ENCODE peak calls at places on chromosomes 5 and 9, in nine cellular contexts. I is CD4-positive, alpha-beta T cell; K is astrocyte of the spinal cord; A is endothelial cell; W is Calu3; V is PC-3; E is bronchial epithelial cell; H is cardiac muscle cell; L is BJ. X is an unnamed sample.

GRCh38 chr9:134525841-134526797 is 115.5 kb upstream of the COL5A1 start:
- DNase-seq in W (no peak), A (no peak), H (no peak), I (no peak), V (no peak), E (no peak), L (no peak), K (no peak), X (no peak)

GRCh38 chr5:158435161-158435616 is 576.2 kb upstream of the CLINT1 start:
- DNase-seq in E (peak), H (no peak), L (no peak), V (no peak), A (no peak), K (no peak), W (no peak), I (no peak), X (no peak)

GRCh38 chr9:98978231-98978681 is 34.5 kb downstream of the COL15A1 start:
- DNase-seq in H (no peak), A (peak), V (no peak), W (no peak), E (no peak), K (peak), L (no peak), I (no peak), X (no peak)

GRCh38 chr5:10332301-10332700 is 21.2 kb upstream of the MARCHF6 start:
- DNase-seq in A (no peak), L (no peak), H (no peak), I (no peak), V (no peak), E (no peak), K (no peak), W (no peak), X (no peak)

GRCh38 chr5:149323235-149324205 is 21.8 kb upstream of the GRPEL2 start:
- DNase-seq in H (no peak), V (no peak), L (no peak), K (peak), I (no peak), E (peak), W (no peak), A (no peak), X (no peak)

GRCh38 chr5:179534431-179534830 is 15.9 kb upstream of the RUFY1 start:
- DNase-seq in H (no peak), L (no peak), A (no peak), E (no peak), V (no peak), W (no peak), K (no peak), I (no peak), X (no peak)

GRCh38 chr9:129557192-129558036 is 63.5 kb downstream of the C9orf50 start:
- DNase-seq in V (no peak), A (peak), H (peak), L (no peak), W (peak), I (no peak), K (peak), E (no peak), X (peak)

GRCh38 chr5:72498284-72498683 is 8.9 kb downstream of the ZNF366 start:
- DNase-seq in L (no peak), I (no peak), A (no peak), K (peak), E (peak), V (peak), W (no peak), H (no peak), X (no peak)

GRCh38 chr5:150317048-150318003 is 14.6 kb upstream of the ARSI start:
- DNase-seq in W (peak), A (no peak), E (peak), H (no peak), L (peak), K (peak), I (no peak), V (peak), X (peak)

GRCh38 chr9:81022177-81022576 is 667.2 kb downstream of the TLE1 start:
- DNase-seq in I (no peak), E (no peak), A (no peak), H (no peak), L (no peak), V (no peak), W (no peak), K (peak), X (no peak)

GRCh38 chr9:6714176-6714575 is 43.6 kb upstream of the KDM4C start:
- DNase-seq in W (no peak), H (no peak), E (peak), I (no peak), K (no peak), L (no peak), V (no peak), A (no peak), X (no peak)

GRCh38 chr9:6708732-6709131 is 49.0 kb upstream of the KDM4C start:
- DNase-seq in V (no peak), K (no peak), W (no peak), A (no peak), L (no peak), I (no peak), H (no peak), E (no peak), X (no peak)

GRCh38 chr9:6712041-6712440 is 45.7 kb upstream of the KDM4C start:
- DNase-seq in A (no peak), W (no peak), K (no peak), V (no peak), E (no peak), I (no peak), H (no peak), L (no peak), X (no peak)

GRCh38 chr9:6715755-6716643 is 41.8 kb upstream of the KDM4C start:
- DNase-seq in I (peak), H (no peak), K (no peak), W (peak), V (peak), A (peak), L (no peak), E (peak), X (no peak)

GRCh38 chr9:6711403-6711802 is 46.4 kb upstream of the KDM4C start:
- DNase-seq in H (no peak), L (no peak), W (no peak), V (no peak), K (peak), A (no peak), I (no peak), E (peak), X (no peak)
- TF ChIP-seq CTCF in H (no peak), L (no peak), W (no peak), V (no peak), K (no peak), A (no peak), I (no peak), E (no peak), X (no peak)

GRCh38 chr5:126369995-126370731 is 53.0 kb upstream of the GRAMD2B start:
- DNase-seq in V (peak), I (no peak), H (peak), L (no peak), K (peak), A (no peak), E (peak), W (peak), X (no peak)
- TF ChIP-seq CTCF in V (no peak), I (no peak), H (peak), L (peak), K (peak), A (no peak), E (no peak), W (peak), X (peak)

GRCh38 chr5:160119142-160119904 is at the start of gene PWWP2A:
- DNase-seq in H (peak), L (peak), A (peak), I (peak), K (peak), V (peak), W (peak), E (peak), X (peak)

GRCh38 chr5:160116991-160117390 is 2.3 kb downstream of the PWWP2A start:
- DNase-seq in W (no peak), K (no peak), L (no peak), H (no peak), I (no peak), V (no peak), E (no peak), A (no peak), X (no peak)

GRCh38 chr5:160119905-160120266 is 636 bp upstream of the PWWP2A start:
- DNase-seq in A (no peak), W (no peak), V (no peak), I (no peak), E (no peak), L (no peak), K (no peak), H (no peak), X (no peak)

DNA sequence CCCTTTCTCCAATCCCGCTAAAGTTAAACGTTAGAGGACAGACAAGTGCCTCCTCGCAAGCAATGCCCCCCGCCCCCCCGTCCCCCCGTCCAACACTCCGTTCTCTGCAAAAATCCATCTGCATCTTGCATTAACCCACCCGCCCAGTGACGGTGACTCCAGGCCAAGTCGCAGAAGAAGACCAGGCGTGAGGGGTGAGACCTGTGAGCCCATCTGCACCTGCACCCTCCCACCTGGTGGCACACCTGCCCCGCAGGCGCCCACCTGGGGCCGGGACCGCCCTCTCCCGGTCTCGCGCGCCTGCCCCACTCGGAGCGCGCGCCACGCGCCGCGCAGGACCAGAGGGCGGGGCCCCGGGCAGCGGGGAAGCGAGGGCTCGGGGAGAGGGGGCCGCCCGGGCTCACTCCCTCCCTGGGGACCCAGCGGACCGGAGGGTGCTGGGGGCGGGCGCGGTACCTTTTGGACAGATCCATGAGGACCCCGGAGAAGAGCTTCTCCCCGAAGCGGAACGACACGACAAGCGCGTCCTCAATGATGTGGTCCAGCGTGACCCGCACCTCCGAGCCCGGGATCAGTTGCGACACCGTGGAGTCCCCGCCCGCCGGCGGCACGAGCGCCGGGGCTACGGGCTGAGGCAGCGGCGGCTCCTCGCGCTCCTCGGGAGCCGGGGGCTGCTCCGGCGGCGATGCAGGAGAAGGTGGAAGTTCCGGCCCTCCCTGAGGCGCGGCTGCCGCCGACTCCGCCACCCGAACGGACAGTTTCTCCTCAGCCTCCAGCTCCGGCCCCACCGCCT is 705 bp downstream of the PWWP2A start:
- DNase-seq in W (peak), H (peak), V (peak), K (no peak), E (no peak), L (no peak), I (peak), A (no peak), X (peak)
- TF ChIP-seq CTCF in W (no peak), H (no peak), V (no peak), K (peak), E (no peak), L (peak), I (no peak), A (no peak), X (no peak)

DNA sequence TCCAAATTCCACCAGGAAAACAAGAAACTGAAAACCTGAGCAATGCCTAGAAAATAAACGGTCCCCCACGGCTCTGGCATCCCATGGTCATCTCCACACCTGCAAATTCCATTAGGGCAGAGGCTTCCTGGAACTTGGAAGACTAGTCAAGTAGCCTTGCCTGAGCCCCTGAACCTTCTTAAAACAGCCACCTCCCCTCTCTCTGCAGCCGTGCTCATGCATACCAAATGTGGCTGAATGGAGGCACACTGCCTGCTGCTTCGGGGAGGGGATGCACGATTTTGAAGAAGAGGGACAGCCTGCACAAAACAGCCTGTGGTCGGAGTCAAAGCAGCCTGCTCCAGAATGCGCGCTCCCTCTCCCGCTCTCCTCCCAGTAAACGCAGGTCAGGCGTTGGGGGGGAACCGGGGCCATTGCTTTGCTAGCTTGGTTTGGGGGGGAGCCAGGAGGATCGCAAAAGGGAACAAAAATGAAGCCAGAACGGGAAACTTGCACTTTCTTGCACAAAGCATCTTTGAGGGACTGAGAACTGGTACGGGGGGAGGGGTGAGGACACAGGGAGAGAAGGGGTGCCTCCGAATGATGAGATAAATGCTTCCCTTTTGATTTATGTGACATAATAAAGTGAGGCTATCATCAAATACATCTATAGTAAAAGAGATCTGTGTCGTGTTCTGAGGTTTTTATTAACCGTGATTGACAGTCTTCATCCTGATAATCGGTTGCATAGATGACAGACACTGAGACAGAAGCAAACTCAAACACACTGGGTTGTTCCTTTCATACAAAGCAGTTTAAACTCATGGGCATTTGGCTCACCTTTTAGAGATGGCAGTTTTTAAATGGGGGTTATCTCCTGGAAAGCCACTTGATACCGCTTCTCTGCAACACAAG is at the start of gene TRPM3:
- DNase-seq in I (no peak), V (no peak), L (no peak), E (no peak), A (no peak), H (peak), W (no peak), K (no peak), X (peak)
- TF ChIP-seq CTCF in I (no peak), V (no peak), L (no peak), E (no peak), A (no peak), H (no peak), W (no peak), K (no peak), X (no peak)

GRCh38 chr9:69809304-69809863 is 11.2 kb upstream of the CFAP95 start:
- DNase-seq in H (no peak), V (peak), K (peak), L (no peak), W (no peak), A (peak), E (peak), I (no peak), X (no peak)
- TF ChIP-seq CTCF in H (peak), V (peak), K (peak), L (peak), W (no peak), A (peak), E (peak), I (peak), X (peak)

DNA sequence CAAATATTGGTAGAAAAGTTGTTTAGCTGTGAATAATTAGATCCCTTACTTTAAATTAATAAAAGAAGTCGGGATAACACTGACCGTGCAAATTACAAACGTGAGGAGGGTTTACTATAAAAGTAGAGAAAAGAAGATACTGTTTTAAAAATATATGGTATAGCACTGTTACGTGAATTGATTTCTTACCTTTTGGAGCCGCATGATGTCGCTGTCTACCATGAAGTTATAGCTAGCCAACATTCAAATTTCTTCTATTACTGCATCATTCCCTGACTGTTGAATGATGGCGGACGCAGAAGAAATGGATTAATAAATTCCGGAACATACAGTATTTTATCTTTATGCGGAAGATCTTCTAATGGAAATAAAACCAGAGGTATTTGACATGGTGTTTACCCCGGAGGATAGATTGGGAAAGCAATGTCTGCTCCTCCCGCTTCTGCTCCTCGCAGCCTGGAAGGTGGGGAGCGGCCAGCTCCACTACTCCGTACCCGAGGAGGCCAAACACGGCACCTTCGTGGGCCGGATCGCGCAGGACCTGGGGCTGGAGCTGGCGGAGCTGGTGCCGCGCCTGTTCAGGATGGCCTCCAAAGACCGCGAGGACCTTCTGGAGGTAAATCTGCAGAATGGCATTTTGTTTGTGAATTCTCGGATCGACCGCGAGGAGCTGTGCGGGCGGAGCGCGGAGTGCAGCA is at the start of gene PCDHA6:
- DNase-seq in V (no peak), H (peak), A (no peak), W (no peak), E (peak), L (no peak), K (no peak), I (no peak), X (no peak)
- TF ChIP-seq CTCF in V (no peak), H (no peak), A (no peak), W (no peak), E (no peak), L (no peak), K (peak), I (no peak), X (peak)

DNA sequence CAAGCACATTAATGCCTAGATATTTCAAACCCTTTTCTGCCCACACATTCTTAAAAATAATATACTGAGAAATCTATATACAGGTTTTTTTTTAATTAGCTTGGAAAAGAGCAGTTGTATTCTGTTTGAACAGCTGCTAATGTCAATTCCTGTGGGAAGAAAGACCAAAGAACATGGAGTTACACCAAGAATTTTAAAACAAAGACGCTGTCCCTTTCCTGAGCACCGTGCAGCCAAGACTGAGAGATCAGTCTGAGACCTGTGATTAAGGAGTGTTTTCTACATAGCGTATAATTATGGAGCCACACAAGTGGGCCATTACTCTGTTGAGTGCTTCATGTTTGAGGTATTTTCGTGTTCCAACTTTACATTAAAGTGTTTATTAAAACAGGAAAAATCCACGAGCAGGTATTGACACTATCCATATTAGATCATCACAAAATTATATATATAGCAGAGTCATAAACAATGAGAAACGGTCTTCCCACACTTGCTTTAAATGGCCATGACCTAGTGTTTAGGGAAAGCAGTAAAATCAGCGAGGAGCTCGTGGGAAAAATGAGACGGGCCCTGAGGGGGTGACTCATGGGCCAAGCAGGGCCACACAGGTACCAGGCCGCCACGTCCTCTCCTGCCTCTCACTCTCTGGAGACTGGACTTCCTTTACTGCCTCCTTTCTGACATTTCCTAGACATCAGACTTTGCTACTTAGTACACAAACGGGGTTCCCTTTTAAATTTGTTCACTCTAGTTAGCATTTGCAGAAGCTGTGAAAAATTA is 153.1 kb upstream of the OTULINL start:
- DNase-seq in A (no peak), L (no peak), H (no peak), K (peak), E (peak), I (no peak), V (peak), W (no peak), X (no peak)
- TF ChIP-seq CTCF in A (no peak), L (no peak), H (no peak), K (no peak), E (no peak), I (no peak), V (no peak), W (no peak), X (no peak)

GRCh38 chr9:73269430-73270101 is 117.9 kb downstream of the ANXA1 start:
- DNase-seq in W (no peak), K (peak), E (peak), L (no peak), I (no peak), A (no peak), H (peak), V (peak), X (no peak)
- TF ChIP-seq CTCF in W (no peak), K (peak), E (peak), L (no peak), I (no peak), A (no peak), H (peak), V (peak), X (peak)

GRCh38 chr5:56818409-56819026 is 3.2 kb downstream of the MAP3K1 start:
- DNase-seq in V (no peak), H (no peak), L (no peak), K (peak), I (no peak), E (peak), W (no peak), A (no peak), X (no peak)
- TF ChIP-seq CTCF in V (peak), H (peak), L (peak), K (peak), I (peak), E (no peak), W (no peak), A (no peak), X (peak)

DNA sequence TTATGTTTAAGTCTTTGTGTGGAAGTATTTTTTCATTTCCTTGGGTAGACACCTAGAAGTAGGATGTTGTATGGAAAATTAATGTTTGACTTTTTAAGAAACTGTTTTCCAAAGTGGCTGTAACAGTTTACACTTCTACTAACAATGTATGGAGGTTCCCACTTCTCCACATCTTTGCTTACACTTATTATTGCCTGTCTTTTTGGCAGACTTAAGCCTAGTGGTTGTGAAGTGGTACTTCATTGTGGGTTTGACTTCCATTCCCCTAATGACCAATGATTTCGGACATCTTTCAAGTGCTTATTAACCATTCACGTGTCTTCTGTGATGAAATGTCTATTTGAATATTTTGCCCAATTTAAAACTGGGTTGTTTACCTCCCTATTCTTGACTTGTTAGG is 91.5 kb upstream of the CDKN2B start:
- DNase-seq in V (no peak), E (no peak), K (no peak), A (no peak), H (no peak), W (no peak), L (no peak), I (no peak), X (no peak)
- TF ChIP-seq CTCF in V (peak), E (no peak), K (peak), A (peak), H (no peak), W (no peak), L (no peak), I (no peak), X (peak)